ENCODE peak calls at places on chromosomes 3 and 15, in four cellular contexts. A is kidney epithelial cell, S is esophagus squamous epithelium, N is GM06990. L is an unnamed sample.

GRCh38 chr3:59812778-59813558 is 763.1 kb upstream of the CFAP20DC start:
- DNase-seq in A (no peak), S (no peak), N (no peak), L (no peak)

GRCh38 chr3:154779571-154779970 is 300.5 kb upstream of the MME start:
- DNase-seq in A (no peak), S (no peak), N (no peak), L (no peak)

GRCh38 chr3:196284396-196284795 is 3.1 kb downstream of the PCYT1A start:
- DNase-seq in A (no peak), S (no peak), N (no peak), L (no peak)

GRCh38 chr3:14946749-14947104 is 656 bp upstream of the NR2C2 start:
- DNase-seq in A (no peak), S (no peak), N (no peak), L (no peak)

GRCh38 chr3:120855665-120856437 is 52.2 kb upstream of the STXBP5L start:
- DNase-seq in A (peak; percentile 9), S (no peak), N (no peak), L (no peak)

GRCh38 chr15:59074607-59075006 is 30.3 kb upstream of the CCNB2 start:
- DNase-seq in A (no peak), S (no peak), N (no peak), L (no peak)

GRCh38 chr15:101148881-101149664 is 102.8 kb downstream of the CHSY1 start:
- DNase-seq in A (no peak), S (no peak), N (no peak), L (no peak)

GRCh38 chr3:160183375-160184076 is 41.7 kb upstream of the C3orf80 start:
- DNase-seq in A (no peak), S (no peak), N (no peak), L (no peak)

GRCh38 chr3:183460059-183461052 is 31.9 kb upstream of the MCF2L2 start:
- DNase-seq in A (no peak), S (no peak), N (no peak), L (peak; percentile 50)

GRCh38 chr15:73165435-73165834 is 113.2 kb downstream of the NEO1 start:
- DNase-seq in A (no peak), S (no peak), N (no peak), L (no peak)
- H3K4me3 ChIP-seq in A (no peak overlapping the region), S (no peak overlapping the region), N (no peak overlapping the region), L (no peak overlapping the region)

DNA sequence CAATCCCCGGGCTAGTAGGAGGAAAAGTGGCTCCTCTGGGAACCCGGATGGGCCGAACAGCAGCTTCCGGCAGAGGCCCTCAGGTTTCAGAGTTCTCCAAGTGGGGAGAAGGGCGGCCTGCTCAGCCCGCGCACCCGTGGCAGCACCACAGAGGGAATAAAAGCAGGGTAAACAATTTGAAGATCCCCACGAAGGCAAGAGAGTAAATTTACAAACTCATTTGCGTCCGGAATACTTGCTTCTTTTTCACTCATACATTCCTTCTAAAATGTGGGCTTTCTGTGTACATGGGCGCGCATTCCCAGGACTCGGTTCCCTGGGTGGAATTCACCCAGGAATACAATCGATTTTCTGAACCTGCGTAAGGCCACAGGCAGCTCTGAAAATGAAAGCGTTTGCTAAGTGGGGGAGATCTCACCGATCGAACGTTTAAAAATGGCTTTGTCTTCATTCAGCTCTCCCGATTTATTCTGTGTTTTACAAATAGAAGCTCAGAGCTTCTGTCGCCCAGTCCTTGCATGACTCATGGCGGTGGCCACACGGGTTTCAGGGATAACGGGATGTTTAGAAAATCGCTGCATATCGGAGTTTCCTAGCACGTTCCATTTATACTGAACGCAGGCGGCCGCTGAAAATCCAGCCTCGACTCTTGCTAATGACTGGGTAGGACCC is 74.0 kb upstream of the POLG start:
- DNase-seq in A (no peak), S (no peak), N (no peak), L (peak; percentile 3)
- H3K4me3 ChIP-seq in A (no peak overlapping the region), S (no peak overlapping the region), N (no peak overlapping the region), L (no peak overlapping the region)

GRCh38 chr15:92395176-92395521 is 1.5 kb downstream of the ST8SIA2 start:
- DNase-seq in A (no peak), S (no peak), N (no peak), L (no peak)
- H3K4me3 ChIP-seq in A (peak overlapping the region; percentile 50), S (no peak overlapping the region), N (no peak overlapping the region), L (no peak overlapping the region)

GRCh38 chr3:146972726-146973125 is 367.6 kb upstream of the PLSCR5 start:
- DNase-seq in A (no peak), S (no peak), N (no peak), L (no peak)

GRCh38 chr3:146975032-146975431 is 369.9 kb upstream of the PLSCR5 start:
- DNase-seq in A (no peak), S (no peak), N (no peak), L (no peak)

GRCh38 chr3:146970236-146970635 is 365.1 kb upstream of the PLSCR5 start:
- DNase-seq in A (no peak), S (no peak), N (no peak), L (no peak)

GRCh38 chr3:146974001-146974400 is 368.9 kb upstream of the PLSCR5 start:
- DNase-seq in A (no peak), S (no peak), N (no peak), L (no peak)

DNA sequence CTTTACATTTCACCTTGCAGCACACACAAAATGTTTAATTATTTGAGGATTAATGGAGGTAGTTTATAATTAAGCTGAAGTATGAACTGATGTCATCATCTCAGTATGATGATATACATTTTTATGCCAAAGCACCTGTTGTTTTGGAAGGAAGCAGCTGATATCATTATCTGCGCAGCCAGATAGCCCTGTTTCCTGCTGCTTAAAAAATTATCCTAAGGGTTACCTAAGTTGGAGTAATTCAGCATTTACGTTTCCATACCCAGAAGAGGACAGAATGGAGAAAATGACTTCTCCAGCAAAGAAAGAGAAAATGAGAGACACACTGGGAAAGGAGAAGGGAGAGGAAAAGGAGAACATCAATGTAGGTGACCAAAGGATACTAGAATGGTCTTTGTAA is 370.3 kb upstream of the PLSCR5 start:
- DNase-seq in A (no peak), S (no peak), N (no peak), L (no peak)
- H3K4me3 ChIP-seq in A (no peak overlapping the region), S (no peak overlapping the region), N (no peak overlapping the region), L (no peak overlapping the region)

GRCh38 chr3:190862209-190863118 is at the start of gene GMNC:
- DNase-seq in A (peak; percentile 60), S (no peak), N (peak; percentile 43), L (peak; percentile 61)
- H3K4me3 ChIP-seq in A (peak within 1 kb of the TSS; percentile 81), S (peak within 1 kb of the TSS; percentile 45), N (peak within 1 kb of the TSS; percentile 11), L (peak within 1 kb of the TSS; percentile 59)

GRCh38 chr3:54120657-54121403 is 1.5 kb upstream of the CACNA2D3 start:
- DNase-seq in A (peak; percentile 23), S (no peak), N (peak; percentile 63), L (no peak)
- H3K4me3 ChIP-seq in A (peak overlapping the region; percentile 54), S (peak overlapping the region; percentile 50), N (no peak overlapping the region), L (no peak overlapping the region)

GRCh38 chr3:67361323-67361722 is 293.1 kb downstream of the SUCLG2 start:
- DNase-seq in A (no peak), S (no peak), N (no peak), L (no peak)

GRCh38 chr3:67362686-67363085 is 291.7 kb downstream of the SUCLG2 start:
- DNase-seq in A (peak; percentile 14), S (no peak), N (no peak), L (peak; percentile 64)

GRCh38 chr3:67361770-67362169 is 292.6 kb downstream of the SUCLG2 start:
- DNase-seq in A (no peak), S (no peak), N (no peak), L (no peak)

GRCh38 chr3:67357610-67358458 is 296.6 kb downstream of the SUCLG2 start:
- DNase-seq in A (no peak), S (no peak), N (no peak), L (no peak)
- H3K4me3 ChIP-seq in A (no peak overlapping the region), S (no peak overlapping the region), N (no peak overlapping the region), L (no peak overlapping the region)

GRCh38 chr15:89052474-89052873 is 35.8 kb upstream of the ABHD2 start:
- DNase-seq in A (peak; percentile 48), S (no peak), N (no peak), L (no peak)
- H3K4me3 ChIP-seq in A (no peak overlapping the region), S (no peak overlapping the region), N (no peak overlapping the region), L (no peak overlapping the region)

GRCh38 chr3:177314897-177315296 is 117.6 kb upstream of the TBL1XR1 start:
- DNase-seq in A (no peak), S (no peak), N (peak; percentile 64), L (no peak)
- H3K4me3 ChIP-seq in A (no peak overlapping the region), S (no peak overlapping the region), N (no peak overlapping the region), L (no peak overlapping the region)

L was measured in PC-9.